ENCODE peak calls at places on chromosomes 16 and 17, in nine cellular contexts. One of them, this sample, is unnamed.

GRCh38 chr17:50919321-50920040 is 53.3 kb upstream of the TOB1 start:
- DNase-seq in GM23338: peak
- DNase-seq in prostate gland: peak
- DNase-seq in astrocyte of the cerebellum: peak
- DNase-seq in thyroid gland: peak
- DNase-seq in epithelial cell of esophagus: peak
- DNase-seq in coronary artery: peak
- DNase-seq in HFF-Myc: peak
- DNase-seq in cardiac fibroblast: peak
- DNase-seq in this sample: peak

GRCh38 chr16:19169081-19169639 is 1.1 kb downstream of the SYT17 start:
- DNase-seq in GM23338: peak
- DNase-seq in prostate gland: no peak
- DNase-seq in astrocyte of the cerebellum: no peak
- DNase-seq in thyroid gland: peak
- DNase-seq in epithelial cell of esophagus: no peak
- DNase-seq in coronary artery: no peak
- DNase-seq in HFF-Myc: no peak
- DNase-seq in cardiac fibroblast: no peak
- DNase-seq in this sample: no peak

GRCh38 chr16:80804061-80804450 is 342 bp downstream of the CDYL2 start:
- DNase-seq in GM23338: peak
- DNase-seq in prostate gland: peak
- DNase-seq in astrocyte of the cerebellum: peak
- DNase-seq in thyroid gland: peak
- DNase-seq in epithelial cell of esophagus: peak
- DNase-seq in coronary artery: no peak
- DNase-seq in HFF-Myc: peak
- DNase-seq in cardiac fibroblast: peak
- DNase-seq in this sample: peak

GRCh38 chr17:47287068-47287467 is 33.4 kb downstream of the ITGB3 start:
- DNase-seq in GM23338: no peak
- DNase-seq in prostate gland: no peak
- DNase-seq in astrocyte of the cerebellum: no peak
- DNase-seq in thyroid gland: no peak
- DNase-seq in epithelial cell of esophagus: no peak
- DNase-seq in coronary artery: no peak
- DNase-seq in HFF-Myc: no peak
- DNase-seq in cardiac fibroblast: no peak
- DNase-seq in this sample: no peak

GRCh38 chr16:2231016-2231931 is 5.0 kb upstream of the DNASE1L2 start:
- DNase-seq in GM23338: no peak
- DNase-seq in prostate gland: no peak
- DNase-seq in astrocyte of the cerebellum: no peak
- DNase-seq in thyroid gland: peak
- DNase-seq in epithelial cell of esophagus: peak
- DNase-seq in coronary artery: no peak
- DNase-seq in HFF-Myc: no peak
- DNase-seq in cardiac fibroblast: no peak
- DNase-seq in this sample: no peak

GRCh38 chr17:9223531-9223930 is 202.2 kb downstream of the NTN1 start:
- DNase-seq in GM23338: no peak
- DNase-seq in prostate gland: no peak
- DNase-seq in astrocyte of the cerebellum: no peak
- DNase-seq in thyroid gland: no peak
- DNase-seq in epithelial cell of esophagus: no peak
- DNase-seq in coronary artery: no peak
- DNase-seq in HFF-Myc: no peak
- DNase-seq in cardiac fibroblast: no peak
- DNase-seq in this sample: no peak

GRCh38 chr17:37791434-37791833 is 46.6 kb upstream of the HNF1B start:
- DNase-seq in GM23338: peak
- DNase-seq in prostate gland: no peak
- DNase-seq in astrocyte of the cerebellum: no peak
- DNase-seq in thyroid gland: no peak
- DNase-seq in epithelial cell of esophagus: peak
- DNase-seq in coronary artery: no peak
- DNase-seq in HFF-Myc: no peak
- DNase-seq in cardiac fibroblast: peak
- DNase-seq in this sample: peak

GRCh38 chr17:21003007-21003621 is 39.7 kb downstream of the USP22 start:
- DNase-seq in GM23338: no peak
- DNase-seq in prostate gland: no peak
- DNase-seq in astrocyte of the cerebellum: no peak
- DNase-seq in thyroid gland: no peak
- DNase-seq in epithelial cell of esophagus: no peak
- DNase-seq in coronary artery: no peak
- DNase-seq in HFF-Myc: no peak
- DNase-seq in cardiac fibroblast: no peak
- DNase-seq in this sample: no peak

GRCh38 chr17:33562792-33563191 is 269.7 kb upstream of the ASIC2 start:
- DNase-seq in GM23338: peak
- DNase-seq in prostate gland: no peak
- DNase-seq in astrocyte of the cerebellum: no peak
- DNase-seq in thyroid gland: no peak
- DNase-seq in epithelial cell of esophagus: no peak
- DNase-seq in coronary artery: no peak
- DNase-seq in HFF-Myc: no peak
- DNase-seq in cardiac fibroblast: no peak
- DNase-seq in this sample: no peak

GRCh38 chr17:909642-910323 is 69.8 kb downstream of the NXN start:
- DNase-seq in GM23338: no peak
- DNase-seq in prostate gland: no peak
- DNase-seq in astrocyte of the cerebellum: no peak
- DNase-seq in thyroid gland: no peak
- DNase-seq in epithelial cell of esophagus: peak
- DNase-seq in coronary artery: no peak
- DNase-seq in HFF-Myc: no peak
- DNase-seq in cardiac fibroblast: peak
- DNase-seq in this sample: peak

GRCh38 chr17:1714980-1715802 is 5.0 kb upstream of the TLCD2 start:
- DNase-seq in GM23338: peak
- DNase-seq in prostate gland: peak
- DNase-seq in astrocyte of the cerebellum: peak
- DNase-seq in thyroid gland: peak
- DNase-seq in epithelial cell of esophagus: peak
- DNase-seq in coronary artery: peak
- DNase-seq in HFF-Myc: no peak
- DNase-seq in cardiac fibroblast: peak
- DNase-seq in this sample: peak

GRCh38 chr17:4433515-4434031 is at the start of gene SPNS3:
- DNase-seq in GM23338: no peak
- DNase-seq in prostate gland: no peak
- DNase-seq in astrocyte of the cerebellum: no peak
- DNase-seq in thyroid gland: no peak
- DNase-seq in epithelial cell of esophagus: no peak
- DNase-seq in coronary artery: no peak
- DNase-seq in HFF-Myc: no peak
- DNase-seq in cardiac fibroblast: no peak
- DNase-seq in this sample: no peak

GRCh38 chr17:29571486-29571882 is 3.0 kb downstream of the TP53I13 start:
- DNase-seq in GM23338: no peak
- DNase-seq in prostate gland: no peak
- DNase-seq in astrocyte of the cerebellum: no peak
- DNase-seq in thyroid gland: no peak
- DNase-seq in epithelial cell of esophagus: no peak
- DNase-seq in coronary artery: no peak
- DNase-seq in HFF-Myc: no peak
- DNase-seq in cardiac fibroblast: no peak
- DNase-seq in this sample: no peak

GRCh38 chr17:29573558-29573870 is 5.0 kb downstream of the TP53I13 start:
- DNase-seq in GM23338: no peak
- DNase-seq in prostate gland: no peak
- DNase-seq in astrocyte of the cerebellum: no peak
- DNase-seq in thyroid gland: no peak
- DNase-seq in epithelial cell of esophagus: no peak
- DNase-seq in coronary artery: peak
- DNase-seq in HFF-Myc: no peak
- DNase-seq in cardiac fibroblast: no peak
- DNase-seq in this sample: no peak

GRCh38 chr17:29573871-29574731 is 5.6 kb downstream of the TP53I13 start:
- DNase-seq in GM23338: no peak
- DNase-seq in prostate gland: no peak
- DNase-seq in astrocyte of the cerebellum: no peak
- DNase-seq in thyroid gland: no peak
- DNase-seq in epithelial cell of esophagus: no peak
- DNase-seq in coronary artery: no peak
- DNase-seq in HFF-Myc: no peak
- DNase-seq in cardiac fibroblast: no peak
- DNase-seq in this sample: no peak

GRCh38 chr17:29571883-29572681 is 3.6 kb downstream of the TP53I13 start:
- DNase-seq in GM23338: no peak
- DNase-seq in prostate gland: no peak
- DNase-seq in astrocyte of the cerebellum: no peak
- DNase-seq in thyroid gland: no peak
- DNase-seq in epithelial cell of esophagus: no peak
- DNase-seq in coronary artery: peak
- DNase-seq in HFF-Myc: no peak
- DNase-seq in cardiac fibroblast: no peak
- DNase-seq in this sample: no peak

DNA sequence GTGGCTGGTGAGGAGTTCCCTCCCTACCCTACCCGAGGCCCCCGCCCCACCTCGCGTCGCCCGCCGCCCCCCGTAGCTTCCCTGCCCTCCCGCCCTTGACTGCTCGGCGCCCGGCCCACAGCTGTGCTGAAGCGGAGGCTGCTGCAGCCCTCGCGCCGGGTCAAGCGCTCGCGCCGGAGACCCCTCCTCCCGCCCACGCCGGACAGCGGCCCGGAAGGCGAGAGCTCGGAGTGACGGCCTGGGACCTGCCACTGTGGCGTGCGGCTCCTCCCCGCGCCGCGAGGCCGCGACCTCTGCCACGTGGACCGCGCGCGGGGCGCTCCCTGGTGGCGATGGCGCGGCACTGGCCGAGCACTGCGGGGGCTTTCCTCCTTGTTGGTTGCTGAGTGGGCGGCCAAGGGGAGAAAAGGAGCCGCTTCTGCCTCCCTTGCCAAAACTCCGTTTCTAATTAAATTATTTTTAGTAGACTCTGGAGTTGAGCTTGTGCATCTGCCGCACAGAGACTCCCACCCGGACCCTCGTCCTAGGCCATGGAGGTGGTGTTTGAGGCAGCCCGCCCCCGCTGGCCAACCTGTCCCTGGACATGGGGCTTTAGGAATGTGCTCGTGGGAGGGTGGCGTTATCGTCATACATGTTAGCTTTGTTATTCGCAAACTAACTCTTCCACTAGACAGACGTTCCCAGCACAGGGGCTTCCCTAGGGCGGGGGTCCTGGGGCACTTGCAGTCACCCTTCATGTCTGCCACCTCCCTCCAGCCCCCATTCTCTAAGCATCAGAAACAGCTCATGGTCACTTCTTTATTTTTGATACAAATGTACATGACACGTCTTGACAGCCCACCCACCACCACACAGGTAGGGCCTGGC is 4.4 kb downstream of the TP53I13 start:
- DNase-seq in GM23338: peak
- DNase-seq in prostate gland: no peak
- DNase-seq in astrocyte of the cerebellum: no peak
- DNase-seq in thyroid gland: no peak
- DNase-seq in epithelial cell of esophagus: no peak
- DNase-seq in coronary artery: peak
- DNase-seq in HFF-Myc: no peak
- DNase-seq in cardiac fibroblast: peak
- DNase-seq in this sample: peak
- TF ChIP-seq CTCF in GM23338: peak
- TF ChIP-seq CTCF in prostate gland: peak
- TF ChIP-seq CTCF in astrocyte of the cerebellum: peak
- TF ChIP-seq CTCF in thyroid gland: peak
- TF ChIP-seq CTCF in epithelial cell of esophagus: peak
- TF ChIP-seq CTCF in coronary artery: peak
- TF ChIP-seq CTCF in HFF-Myc: peak
- TF ChIP-seq CTCF in cardiac fibroblast: peak
- TF ChIP-seq CTCF in this sample: peak

GRCh38 chr17:7236808-7237207 is 2.4 kb downstream of the PHF23 start:
- DNase-seq in GM23338: no peak
- DNase-seq in prostate gland: no peak
- DNase-seq in astrocyte of the cerebellum: no peak
- DNase-seq in thyroid gland: no peak
- DNase-seq in epithelial cell of esophagus: no peak
- DNase-seq in coronary artery: no peak
- DNase-seq in HFF-Myc: no peak
- DNase-seq in cardiac fibroblast: no peak
- DNase-seq in this sample: no peak
- H3K4me3 ChIP-seq in GM23338: peak
- H3K4me3 ChIP-seq in prostate gland: peak
- H3K4me3 ChIP-seq in astrocyte of the cerebellum: peak
- H3K4me3 ChIP-seq in thyroid gland: no peak
- H3K4me3 ChIP-seq in epithelial cell of esophagus: no peak
- H3K4me3 ChIP-seq in coronary artery: no peak
- H3K4me3 ChIP-seq in HFF-Myc: peak
- H3K4me3 ChIP-seq in cardiac fibroblast: peak
- H3K4me3 ChIP-seq in this sample: peak

DNA sequence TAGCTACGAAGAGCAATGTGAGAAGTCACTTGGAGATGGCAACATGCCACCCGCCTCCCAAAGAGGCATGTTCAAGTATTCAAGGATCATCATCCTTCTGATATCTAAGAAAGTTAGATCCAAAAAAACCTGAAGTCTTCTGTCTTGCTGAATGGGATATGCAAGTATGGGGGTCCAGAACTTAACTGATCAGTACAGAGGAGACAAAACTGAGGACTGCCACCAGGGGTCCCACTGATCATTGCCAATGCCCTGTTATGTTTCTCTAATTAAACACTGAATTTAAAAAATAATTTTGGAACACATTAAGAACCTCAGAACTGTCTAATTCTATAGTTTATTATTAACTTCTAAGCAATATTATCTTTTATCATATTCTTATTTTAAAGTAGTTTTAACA is 99.7 kb downstream of the CDH8 start:
- DNase-seq in GM23338: peak
- DNase-seq in prostate gland: no peak
- DNase-seq in astrocyte of the cerebellum: no peak
- DNase-seq in thyroid gland: no peak
- DNase-seq in epithelial cell of esophagus: no peak
- DNase-seq in coronary artery: no peak
- DNase-seq in HFF-Myc: no peak
- DNase-seq in cardiac fibroblast: no peak
- DNase-seq in this sample: no peak
- TF ChIP-seq CTCF in GM23338: peak
- TF ChIP-seq CTCF in prostate gland: no peak
- TF ChIP-seq CTCF in astrocyte of the cerebellum: peak
- TF ChIP-seq CTCF in thyroid gland: no peak
- TF ChIP-seq CTCF in epithelial cell of esophagus: peak
- TF ChIP-seq CTCF in coronary artery: no peak
- TF ChIP-seq CTCF in HFF-Myc: no peak
- TF ChIP-seq CTCF in cardiac fibroblast: peak
- TF ChIP-seq CTCF in this sample: peak

GRCh38 chr16:7613518-7613917 is 280.9 kb downstream of the RBFOX1 start:
- DNase-seq in GM23338: no peak
- DNase-seq in prostate gland: no peak
- DNase-seq in astrocyte of the cerebellum: no peak
- DNase-seq in thyroid gland: no peak
- DNase-seq in epithelial cell of esophagus: no peak
- DNase-seq in coronary artery: no peak
- DNase-seq in HFF-Myc: no peak
- DNase-seq in cardiac fibroblast: no peak
- DNase-seq in this sample: no peak

GRCh38 chr16:7615565-7615964 is 282.9 kb downstream of the RBFOX1 start:
- DNase-seq in GM23338: no peak
- DNase-seq in prostate gland: no peak
- DNase-seq in astrocyte of the cerebellum: no peak
- DNase-seq in thyroid gland: no peak
- DNase-seq in epithelial cell of esophagus: no peak
- DNase-seq in coronary artery: no peak
- DNase-seq in HFF-Myc: no peak
- DNase-seq in cardiac fibroblast: no peak
- DNase-seq in this sample: no peak

GRCh38 chr16:7614022-7614795 is 281.6 kb downstream of the RBFOX1 start:
- DNase-seq in GM23338: no peak
- DNase-seq in prostate gland: no peak
- DNase-seq in astrocyte of the cerebellum: no peak
- DNase-seq in thyroid gland: no peak
- DNase-seq in epithelial cell of esophagus: no peak
- DNase-seq in coronary artery: no peak
- DNase-seq in HFF-Myc: no peak
- DNase-seq in cardiac fibroblast: no peak
- DNase-seq in this sample: no peak
- H3K4me3 ChIP-seq in GM23338: no peak
- H3K4me3 ChIP-seq in prostate gland: no peak
- H3K4me3 ChIP-seq in astrocyte of the cerebellum: no peak
- H3K4me3 ChIP-seq in thyroid gland: no peak
- H3K4me3 ChIP-seq in epithelial cell of esophagus: no peak
- H3K4me3 ChIP-seq in coronary artery: no peak
- H3K4me3 ChIP-seq in HFF-Myc: no peak
- H3K4me3 ChIP-seq in cardiac fibroblast: no peak
- H3K4me3 ChIP-seq in this sample: no peak

This sample was measured in choroid plexus epithelial cell.